ENCODE peak calls at places on chromosomes 5 and 9, in five cellular contexts. One of them, this sample, is unnamed.

GRCh38 chr9:134318481-134318891 is 7.8 kb upstream of the RXRA start:
- DNase-seq in left lung: peak
- DNase-seq in spleen: peak
- DNase-seq in CD4-positive, alpha-beta T cell: no peak
- DNase-seq in heart left ventricle: peak
- DNase-seq in this sample: no peak

GRCh38 chr5:172144291-172144815 is 43.7 kb downstream of the STK10 start:
- DNase-seq in left lung: peak
- DNase-seq in spleen: no peak
- DNase-seq in CD4-positive, alpha-beta T cell: no peak
- DNase-seq in heart left ventricle: peak
- DNase-seq in this sample: no peak

GRCh38 chr9:80555782-80556325 is 984.1 kb downstream of the TLE4 start:
- DNase-seq in left lung: no peak
- DNase-seq in spleen: no peak
- DNase-seq in CD4-positive, alpha-beta T cell: no peak
- DNase-seq in heart left ventricle: no peak
- DNase-seq in this sample: no peak

GRCh38 chr5:111865356-111865755 is 108.4 kb upstream of the NREP start:
- DNase-seq in left lung: no peak
- DNase-seq in spleen: no peak
- DNase-seq in CD4-positive, alpha-beta T cell: no peak
- DNase-seq in heart left ventricle: no peak
- DNase-seq in this sample: no peak

GRCh38 chr9:124652203-124652992 is 118.7 kb downstream of the NR6A1 start:
- DNase-seq in left lung: peak
- DNase-seq in spleen: no peak
- DNase-seq in CD4-positive, alpha-beta T cell: no peak
- DNase-seq in heart left ventricle: peak
- DNase-seq in this sample: no peak

GRCh38 chr5:33556330-33557328 is 115.9 kb downstream of the TARS1 start:
- DNase-seq in left lung: no peak
- DNase-seq in spleen: no peak
- DNase-seq in CD4-positive, alpha-beta T cell: no peak
- DNase-seq in heart left ventricle: no peak
- DNase-seq in this sample: no peak

GRCh38 chr9:126166866-126167265 is 159.8 kb upstream of the MVB12B start:
- DNase-seq in left lung: no peak
- DNase-seq in spleen: peak
- DNase-seq in CD4-positive, alpha-beta T cell: no peak
- DNase-seq in heart left ventricle: no peak
- DNase-seq in this sample: no peak

GRCh38 chr9:137972988-137973470 is 95.4 kb downstream of the CACNA1B start:
- DNase-seq in left lung: no peak
- DNase-seq in spleen: peak
- DNase-seq in CD4-positive, alpha-beta T cell: no peak
- DNase-seq in heart left ventricle: no peak
- DNase-seq in this sample: no peak

GRCh38 chr9:121743441-121744001 is 92.1 kb downstream of the DAB2IP start:
- DNase-seq in left lung: peak
- DNase-seq in spleen: peak
- DNase-seq in CD4-positive, alpha-beta T cell: no peak
- DNase-seq in heart left ventricle: peak
- DNase-seq in this sample: no peak

GRCh38 chr5:142684508-142685031 is 1.3 kb downstream of the FGF1 start:
- DNase-seq in left lung: no peak
- DNase-seq in spleen: no peak
- DNase-seq in CD4-positive, alpha-beta T cell: no peak
- DNase-seq in heart left ventricle: no peak
- DNase-seq in this sample: no peak

GRCh38 chr5:11182441-11183080 is 421.5 kb upstream of the DAP start:
- DNase-seq in left lung: no peak
- DNase-seq in spleen: no peak
- DNase-seq in CD4-positive, alpha-beta T cell: no peak
- DNase-seq in heart left ventricle: no peak
- DNase-seq in this sample: no peak

GRCh38 chr9:106693546-106693945 is 169.4 kb upstream of the ZNF462 start:
- DNase-seq in left lung: no peak
- DNase-seq in spleen: no peak
- DNase-seq in CD4-positive, alpha-beta T cell: no peak
- DNase-seq in heart left ventricle: no peak
- DNase-seq in this sample: no peak

GRCh38 chr5:123950701-123951100 is 438.7 kb downstream of the CSNK1G3 start:
- DNase-seq in left lung: no peak
- DNase-seq in spleen: no peak
- DNase-seq in CD4-positive, alpha-beta T cell: no peak
- DNase-seq in heart left ventricle: no peak
- DNase-seq in this sample: no peak

GRCh38 chr5:35926389-35927051 is 11.9 kb downstream of the CAPSL start:
- DNase-seq in left lung: no peak
- DNase-seq in spleen: no peak
- DNase-seq in CD4-positive, alpha-beta T cell: peak
- DNase-seq in heart left ventricle: no peak
- DNase-seq in this sample: no peak

GRCh38 chr5:105581988-105582690 is 2019.5 kb upstream of the NUDT12 start:
- DNase-seq in left lung: no peak
- DNase-seq in spleen: no peak
- DNase-seq in CD4-positive, alpha-beta T cell: no peak
- DNase-seq in heart left ventricle: no peak
- DNase-seq in this sample: no peak

GRCh38 chr5:172939045-172939444 is 20.2 kb upstream of the RPL26L1 start:
- DNase-seq in left lung: no peak
- DNase-seq in spleen: peak
- DNase-seq in CD4-positive, alpha-beta T cell: no peak
- DNase-seq in heart left ventricle: no peak
- DNase-seq in this sample: no peak

GRCh38 chr9:89410709-89411111 is 87.2 kb downstream of the SEMA4D start:
- DNase-seq in left lung: no peak
- DNase-seq in spleen: no peak
- DNase-seq in CD4-positive, alpha-beta T cell: no peak
- DNase-seq in heart left ventricle: no peak
- DNase-seq in this sample: no peak
- TF ChIP-seq CTCF in left lung: no peak
- TF ChIP-seq CTCF in spleen: no peak
- TF ChIP-seq CTCF in CD4-positive, alpha-beta T cell: no peak
- TF ChIP-seq CTCF in heart left ventricle: no peak
- TF ChIP-seq CTCF in this sample: no peak

GRCh38 chr5:132025403-132025971 is 14.0 kb upstream of the ACSL6 start:
- DNase-seq in left lung: no peak
- DNase-seq in spleen: no peak
- DNase-seq in CD4-positive, alpha-beta T cell: no peak
- DNase-seq in heart left ventricle: no peak
- DNase-seq in this sample: no peak

GRCh38 chr5:132024117-132024435 is 12.6 kb upstream of the ACSL6 start:
- DNase-seq in left lung: no peak
- DNase-seq in spleen: no peak
- DNase-seq in CD4-positive, alpha-beta T cell: no peak
- DNase-seq in heart left ventricle: no peak
- DNase-seq in this sample: no peak

GRCh38 chr5:132023258-132024116 is 12.0 kb upstream of the ACSL6 start:
- DNase-seq in left lung: no peak
- DNase-seq in spleen: no peak
- DNase-seq in CD4-positive, alpha-beta T cell: no peak
- DNase-seq in heart left ventricle: no peak
- DNase-seq in this sample: no peak

GRCh38 chr5:132026516-132027008 is 15.1 kb upstream of the ACSL6 start:
- DNase-seq in left lung: no peak
- DNase-seq in spleen: peak
- DNase-seq in CD4-positive, alpha-beta T cell: no peak
- DNase-seq in heart left ventricle: no peak
- DNase-seq in this sample: no peak

GRCh38 chr5:132024789-132025402 is 13.4 kb upstream of the ACSL6 start:
- DNase-seq in left lung: no peak
- DNase-seq in spleen: no peak
- DNase-seq in CD4-positive, alpha-beta T cell: no peak
- DNase-seq in heart left ventricle: no peak
- DNase-seq in this sample: no peak
- TF ChIP-seq CTCF in left lung: no peak
- TF ChIP-seq CTCF in spleen: no peak
- TF ChIP-seq CTCF in CD4-positive, alpha-beta T cell: no peak
- TF ChIP-seq CTCF in heart left ventricle: no peak
- TF ChIP-seq CTCF in this sample: no peak

DNA sequence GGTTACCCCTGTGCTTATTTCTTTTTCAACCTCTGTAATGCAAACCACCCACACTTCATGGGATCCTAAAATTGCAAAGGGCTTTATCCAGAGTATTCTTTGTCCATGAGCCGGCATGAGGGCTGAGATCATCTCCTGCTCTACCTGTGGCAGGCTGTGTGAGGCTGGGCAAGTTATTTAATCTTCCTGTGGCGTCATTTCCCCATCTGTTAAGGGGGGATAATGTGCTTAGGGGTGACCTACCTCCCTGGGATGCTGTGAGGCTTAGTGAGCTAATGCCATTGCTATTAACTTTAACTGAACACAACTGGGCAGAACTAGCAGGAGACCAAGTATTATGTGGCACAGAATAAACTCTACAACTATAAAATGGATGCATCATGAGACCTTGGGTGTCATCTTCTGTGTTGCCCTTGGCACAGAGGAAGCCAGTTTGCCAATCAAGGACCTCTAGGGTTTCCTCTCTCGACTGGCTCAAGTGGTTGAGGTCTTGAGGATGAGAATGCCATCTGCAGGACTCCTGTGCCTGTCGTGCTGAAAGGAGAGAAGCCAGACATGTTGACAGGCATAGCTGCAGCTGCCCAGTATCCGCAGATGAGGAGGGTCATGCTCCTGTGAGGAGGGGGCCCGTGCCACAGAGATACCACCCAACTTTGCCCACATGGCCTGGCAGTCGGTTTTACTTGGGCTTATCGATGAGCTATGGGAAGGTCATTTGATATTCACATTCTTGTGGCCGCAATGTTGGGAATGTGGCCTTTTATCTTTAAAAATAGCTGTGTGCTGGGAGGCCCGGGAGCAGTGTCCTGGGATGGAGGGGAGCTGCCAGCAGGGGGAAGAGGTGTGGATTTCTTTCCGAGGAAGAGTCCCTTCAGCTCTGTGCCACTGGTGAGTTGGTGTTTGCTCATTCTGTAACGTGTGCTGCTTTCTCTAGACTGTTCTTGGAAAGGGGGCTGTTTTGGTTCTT is 17.2 kb downstream of the FRMPD1 start:
- DNase-seq in left lung: no peak
- DNase-seq in spleen: no peak
- DNase-seq in CD4-positive, alpha-beta T cell: no peak
- DNase-seq in heart left ventricle: no peak
- DNase-seq in this sample: no peak
- TF ChIP-seq CTCF in left lung: no peak
- TF ChIP-seq CTCF in spleen: no peak
- TF ChIP-seq CTCF in CD4-positive, alpha-beta T cell: no peak
- TF ChIP-seq CTCF in heart left ventricle: no peak
- TF ChIP-seq CTCF in this sample: no peak

GRCh38 chr5:155729684-155730059 is 597.3 kb upstream of the SGCD start:
- DNase-seq in left lung: no peak
- DNase-seq in spleen: peak
- DNase-seq in CD4-positive, alpha-beta T cell: no peak
- DNase-seq in heart left ventricle: peak
- DNase-seq in this sample: no peak

GRCh38 chr5:155728857-155729683 is 597.9 kb upstream of the SGCD start:
- DNase-seq in left lung: no peak
- DNase-seq in spleen: no peak
- DNase-seq in CD4-positive, alpha-beta T cell: no peak
- DNase-seq in heart left ventricle: peak
- DNase-seq in this sample: no peak

GRCh38 chr5:155726267-155726666 is 600.7 kb upstream of the SGCD start:
- DNase-seq in left lung: no peak
- DNase-seq in spleen: no peak
- DNase-seq in CD4-positive, alpha-beta T cell: no peak
- DNase-seq in heart left ventricle: no peak
- DNase-seq in this sample: no peak

GRCh38 chr5:155727512-155728145 is 599.3 kb upstream of the SGCD start:
- DNase-seq in left lung: no peak
- DNase-seq in spleen: peak
- DNase-seq in CD4-positive, alpha-beta T cell: no peak
- DNase-seq in heart left ventricle: no peak
- DNase-seq in this sample: no peak

GRCh38 chr5:155728146-155728856 is 598.7 kb upstream of the SGCD start:
- DNase-seq in left lung: peak
- DNase-seq in spleen: peak
- DNase-seq in CD4-positive, alpha-beta T cell: no peak
- DNase-seq in heart left ventricle: peak
- DNase-seq in this sample: no peak
- TF ChIP-seq CTCF in left lung: no peak
- TF ChIP-seq CTCF in spleen: no peak
- TF ChIP-seq CTCF in CD4-positive, alpha-beta T cell: no peak
- TF ChIP-seq CTCF in heart left ventricle: peak
- TF ChIP-seq CTCF in this sample: no peak

DNA sequence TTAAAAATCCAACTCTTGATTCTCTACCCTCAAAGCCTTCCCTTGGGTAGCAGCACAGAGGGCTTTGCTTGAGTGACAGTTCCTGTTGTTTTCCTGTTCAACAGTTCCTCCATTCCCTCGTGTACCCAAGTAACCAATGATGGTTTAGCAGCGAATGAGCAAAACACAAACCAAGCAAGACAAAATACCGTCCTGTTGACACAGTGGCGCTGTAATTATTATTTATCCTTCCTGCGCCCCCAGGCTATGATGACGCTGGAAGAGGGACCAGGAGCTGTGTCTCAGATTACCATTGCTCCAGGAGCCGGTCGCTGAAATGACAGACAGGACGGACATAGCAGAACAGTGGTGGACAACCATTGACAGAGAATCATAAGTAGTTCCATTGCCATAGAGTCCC is 154.8 kb downstream of the GADD45G start:
- DNase-seq in left lung: no peak
- DNase-seq in spleen: peak
- DNase-seq in CD4-positive, alpha-beta T cell: no peak
- DNase-seq in heart left ventricle: no peak
- DNase-seq in this sample: no peak
- TF ChIP-seq CTCF in left lung: no peak
- TF ChIP-seq CTCF in spleen: no peak
- TF ChIP-seq CTCF in CD4-positive, alpha-beta T cell: no peak
- TF ChIP-seq CTCF in heart left ventricle: no peak
- TF ChIP-seq CTCF in this sample: no peak

GRCh38 chr5:114898602-114899001 is 271.1 kb downstream of the TRIM36 start:
- DNase-seq in left lung: no peak
- DNase-seq in spleen: no peak
- DNase-seq in CD4-positive, alpha-beta T cell: no peak
- DNase-seq in heart left ventricle: no peak
- DNase-seq in this sample: no peak
- TF ChIP-seq CTCF in left lung: no peak
- TF ChIP-seq CTCF in spleen: no peak
- TF ChIP-seq CTCF in CD4-positive, alpha-beta T cell: no peak
- TF ChIP-seq CTCF in heart left ventricle: no peak
- TF ChIP-seq CTCF in this sample: no peak

DNA sequence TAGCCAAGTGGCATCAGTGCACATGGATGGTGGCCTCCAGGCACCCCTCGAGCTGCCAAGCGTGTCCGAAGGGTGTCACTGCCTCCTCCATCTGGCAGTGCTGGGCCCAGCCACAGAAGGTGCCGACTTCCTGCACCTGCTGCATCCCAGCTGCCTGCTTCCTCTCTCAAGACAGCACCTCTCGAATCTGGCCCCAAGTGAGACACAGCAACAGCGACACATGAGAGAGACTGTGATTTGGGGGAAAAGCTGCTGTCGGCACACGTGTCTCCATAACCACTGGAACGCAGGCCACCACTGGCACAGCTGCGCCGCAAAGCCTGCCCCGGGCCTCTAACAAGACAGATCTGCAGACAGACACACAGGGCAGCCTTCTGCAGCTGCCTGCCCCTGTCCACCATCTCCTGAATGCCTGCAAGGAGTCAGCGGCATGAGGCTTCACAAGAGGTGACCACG is 8.8 kb downstream of the CLPTM1L start:
- DNase-seq in left lung: no peak
- DNase-seq in spleen: no peak
- DNase-seq in CD4-positive, alpha-beta T cell: no peak
- DNase-seq in heart left ventricle: no peak
- DNase-seq in this sample: no peak
- TF ChIP-seq CTCF in left lung: no peak
- TF ChIP-seq CTCF in spleen: no peak
- TF ChIP-seq CTCF in CD4-positive, alpha-beta T cell: no peak
- TF ChIP-seq CTCF in heart left ventricle: no peak
- TF ChIP-seq CTCF in this sample: no peak

This sample was measured in activated B cell treated with CpG ODN at 0.5 μM for 24 hours.